ENCODE peak calls at places on chromosomes 4 and X, in four cellular contexts. One of them, this sample, is unnamed.

GRCh38 chr4:142128529-142128928 is 492.1 kb downstream of the IL15 start:
- DNase-seq in upper lobe of left lung: no peak
- DNase-seq in Peyer's patch: no peak
- DNase-seq in pancreas: no peak
- DNase-seq in this sample: no peak

GRCh38 chr4:76315267-76315918 is 8.9 kb downstream of the STBD1 start:
- DNase-seq in pancreas: no peak
- DNase-seq in upper lobe of left lung: no peak
- DNase-seq in Peyer's patch: no peak
- DNase-seq in this sample: no peak

GRCh38 chr4:152094851-152095700 is 334.3 kb upstream of the GATB start:
- DNase-seq in upper lobe of left lung: no peak
- DNase-seq in pancreas: no peak
- DNase-seq in Peyer's patch: no peak
- DNase-seq in this sample: no peak

GRCh38 chr4:831483-831805 is 5.5 kb upstream of the CPLX1 start:
- DNase-seq in upper lobe of left lung: no peak
- DNase-seq in pancreas: no peak
- DNase-seq in Peyer's patch: no peak
- DNase-seq in this sample: no peak

GRCh38 chrX:155263854-155264628 is at the start of gene RAB39B:
- DNase-seq in pancreas: peak
- DNase-seq in Peyer's patch: peak
- DNase-seq in upper lobe of left lung: peak
- DNase-seq in this sample: peak

GRCh38 chrX:21733705-21734104 is 24.2 kb downstream of the SMPX start:
- DNase-seq in pancreas: no peak
- DNase-seq in upper lobe of left lung: no peak
- DNase-seq in Peyer's patch: no peak
- DNase-seq in this sample: no peak

GRCh38 chr4:129614581-129614980 is 518.6 kb downstream of the C4orf33 start:
- DNase-seq in pancreas: no peak
- DNase-seq in upper lobe of left lung: no peak
- DNase-seq in Peyer's patch: no peak
- DNase-seq in this sample: no peak

GRCh38 chr4:88196523-88197185 is 38.2 kb upstream of the ABCG2 start:
- DNase-seq in upper lobe of left lung: no peak
- DNase-seq in Peyer's patch: no peak
- DNase-seq in pancreas: no peak
- DNase-seq in this sample: no peak

GRCh38 chrX:54483946-54484345 is 12.1 kb downstream of the FGD1 start:
- DNase-seq in Peyer's patch: no peak
- DNase-seq in pancreas: no peak
- DNase-seq in upper lobe of left lung: no peak
- DNase-seq in this sample: no peak

GRCh38 chr4:185836268-185837084 is 24.5 kb upstream of the SORBS2 start:
- DNase-seq in pancreas: no peak
- DNase-seq in upper lobe of left lung: no peak
- DNase-seq in Peyer's patch: no peak
- DNase-seq in this sample: no peak

GRCh38 chrX:104618106-104618895 is 52.3 kb downstream of the IL1RAPL2 start:
- DNase-seq in pancreas: no peak
- DNase-seq in Peyer's patch: no peak
- DNase-seq in upper lobe of left lung: no peak
- DNase-seq in this sample: no peak

GRCh38 chr4:150176559-150176958 is 98.3 kb downstream of the DCLK2 start:
- DNase-seq in pancreas: no peak
- DNase-seq in upper lobe of left lung: no peak
- DNase-seq in Peyer's patch: no peak
- DNase-seq in this sample: no peak

GRCh38 chr4:37542749-37543148 is 143.4 kb downstream of the RELL1 start:
- DNase-seq in Peyer's patch: no peak
- DNase-seq in pancreas: no peak
- DNase-seq in upper lobe of left lung: no peak
- DNase-seq in this sample: no peak

GRCh38 chrX:23908219-23909003 is 605 bp downstream of the CXorf58 start:
- DNase-seq in Peyer's patch: no peak
- DNase-seq in upper lobe of left lung: no peak
- DNase-seq in pancreas: no peak
- DNase-seq in this sample: no peak

GRCh38 chr4:175308236-175308635 is 390.1 kb downstream of the ADAM29 start:
- DNase-seq in Peyer's patch: no peak
- DNase-seq in upper lobe of left lung: no peak
- DNase-seq in pancreas: no peak
- DNase-seq in this sample: no peak

GRCh38 chr4:38665846-38666490 is 2.0 kb downstream of the KLF3 start:
- DNase-seq in Peyer's patch: no peak
- DNase-seq in pancreas: no peak
- DNase-seq in upper lobe of left lung: no peak
- DNase-seq in this sample: no peak

GRCh38 chrX:19085975-19086772 is 36.1 kb downstream of the ADGRG2 start:
- DNase-seq in Peyer's patch: no peak
- DNase-seq in pancreas: no peak
- DNase-seq in upper lobe of left lung: peak
- DNase-seq in this sample: no peak

GRCh38 chr4:6875431-6875831 is 34.2 kb upstream of the TBC1D14 start:
- DNase-seq in upper lobe of left lung: peak
- DNase-seq in pancreas: no peak
- DNase-seq in Peyer's patch: peak
- DNase-seq in this sample: no peak

GRCh38 chr4:10460313-10461047 is 3.3 kb upstream of the ZNF518B start:
- DNase-seq in Peyer's patch: no peak
- DNase-seq in upper lobe of left lung: no peak
- DNase-seq in pancreas: no peak
- DNase-seq in this sample: no peak

GRCh38 chr4:99394913-99395312 is 40.2 kb downstream of the ADH7 start:
- DNase-seq in Peyer's patch: no peak
- DNase-seq in pancreas: no peak
- DNase-seq in upper lobe of left lung: no peak
- DNase-seq in this sample: no peak

GRCh38 chr4:171378323-171378722 is 434.9 kb upstream of the GALNTL6 start:
- DNase-seq in upper lobe of left lung: no peak
- DNase-seq in pancreas: no peak
- DNase-seq in Peyer's patch: no peak
- DNase-seq in this sample: no peak

GRCh38 chr4:101232074-101232776 is 115.1 kb downstream of the PPP3CA start:
- DNase-seq in Peyer's patch: no peak
- DNase-seq in pancreas: no peak
- DNase-seq in upper lobe of left lung: peak
- DNase-seq in this sample: no peak

GRCh38 chr4:35963383-35963782 is 280.9 kb downstream of the ARAP2 start:
- DNase-seq in pancreas: no peak
- DNase-seq in Peyer's patch: no peak
- DNase-seq in upper lobe of left lung: no peak
- DNase-seq in this sample: no peak

GRCh38 chrX:39164212-39164611 is 363.0 kb downstream of the MID1IP1 start:
- DNase-seq in pancreas: no peak
- DNase-seq in upper lobe of left lung: no peak
- DNase-seq in Peyer's patch: no peak
- DNase-seq in this sample: no peak

GRCh38 chrX:112380541-112381278 is 298.1 kb upstream of the TRPC5 start:
- DNase-seq in upper lobe of left lung: no peak
- DNase-seq in Peyer's patch: no peak
- DNase-seq in pancreas: no peak
- DNase-seq in this sample: no peak

GRCh38 chr4:115781528-115782146 is 668.2 kb upstream of the NDST4 start:
- DNase-seq in upper lobe of left lung: no peak
- DNase-seq in pancreas: no peak
- DNase-seq in Peyer's patch: no peak
- DNase-seq in this sample: no peak

GRCh38 chrX:44344194-44344593 is 722 bp upstream of the EFHC2 start:
- DNase-seq in pancreas: peak
- DNase-seq in Peyer's patch: peak
- DNase-seq in upper lobe of left lung: peak
- DNase-seq in this sample: peak

GRCh38 chr4:7844247-7844991 is 95.2 kb downstream of the AFAP1 start:
- DNase-seq in Peyer's patch: peak
- DNase-seq in upper lobe of left lung: peak
- DNase-seq in pancreas: peak
- DNase-seq in this sample: peak

GRCh38 chr4:153521995-153522799 is 56.0 kb downstream of the TMEM131L start:
- DNase-seq in Peyer's patch: peak
- DNase-seq in pancreas: no peak
- DNase-seq in upper lobe of left lung: no peak
- DNase-seq in this sample: peak

GRCh38 chrX:106973433-106974149 is 26.4 kb downstream of the MORC4 start:
- DNase-seq in pancreas: no peak
- DNase-seq in Peyer's patch: no peak
- DNase-seq in upper lobe of left lung: no peak
- DNase-seq in this sample: no peak

GRCh38 chr4:3304831-3305609 is 12.2 kb downstream of the RGS12 start:
- DNase-seq in pancreas: no peak
- DNase-seq in Peyer's patch: no peak
- DNase-seq in upper lobe of left lung: peak
- DNase-seq in this sample: no peak

GRCh38 chrX:102659790-102660757 is 8.8 kb downstream of the GPRASP1 start:
- DNase-seq in pancreas: peak
- DNase-seq in Peyer's patch: peak
- DNase-seq in upper lobe of left lung: peak
- DNase-seq in this sample: peak

GRCh38 chr4:38242822-38243384 is 282.7 kb downstream of the PTTG2 start:
- DNase-seq in pancreas: no peak
- DNase-seq in Peyer's patch: no peak
- DNase-seq in upper lobe of left lung: no peak
- DNase-seq in this sample: peak

GRCh38 chrX:24026403-24026801 is 584 bp downstream of the KLHL15 start:
- DNase-seq in upper lobe of left lung: no peak
- DNase-seq in Peyer's patch: no peak
- DNase-seq in pancreas: no peak
- DNase-seq in this sample: no peak

GRCh38 chrX:93874554-93874953 is 200.5 kb downstream of the FAM133A start:
- DNase-seq in upper lobe of left lung: no peak
- DNase-seq in Peyer's patch: no peak
- DNase-seq in pancreas: no peak
- DNase-seq in this sample: no peak

GRCh38 chrX:94302446-94302845 is 628.4 kb downstream of the FAM133A start:
- DNase-seq in Peyer's patch: no peak
- DNase-seq in upper lobe of left lung: no peak
- DNase-seq in pancreas: no peak
- DNase-seq in this sample: no peak

GRCh38 chr4:157221895-157222763 is 1.6 kb downstream of the GRIA2 start:
- DNase-seq in Peyer's patch: no peak
- DNase-seq in pancreas: no peak
- DNase-seq in upper lobe of left lung: no peak
- DNase-seq in this sample: no peak

GRCh38 chr4:94226763-94227162 is 19.1 kb downstream of the SMARCAD1 start:
- DNase-seq in upper lobe of left lung: no peak
- DNase-seq in Peyer's patch: no peak
- DNase-seq in pancreas: no peak
- DNase-seq in this sample: no peak

DNA sequence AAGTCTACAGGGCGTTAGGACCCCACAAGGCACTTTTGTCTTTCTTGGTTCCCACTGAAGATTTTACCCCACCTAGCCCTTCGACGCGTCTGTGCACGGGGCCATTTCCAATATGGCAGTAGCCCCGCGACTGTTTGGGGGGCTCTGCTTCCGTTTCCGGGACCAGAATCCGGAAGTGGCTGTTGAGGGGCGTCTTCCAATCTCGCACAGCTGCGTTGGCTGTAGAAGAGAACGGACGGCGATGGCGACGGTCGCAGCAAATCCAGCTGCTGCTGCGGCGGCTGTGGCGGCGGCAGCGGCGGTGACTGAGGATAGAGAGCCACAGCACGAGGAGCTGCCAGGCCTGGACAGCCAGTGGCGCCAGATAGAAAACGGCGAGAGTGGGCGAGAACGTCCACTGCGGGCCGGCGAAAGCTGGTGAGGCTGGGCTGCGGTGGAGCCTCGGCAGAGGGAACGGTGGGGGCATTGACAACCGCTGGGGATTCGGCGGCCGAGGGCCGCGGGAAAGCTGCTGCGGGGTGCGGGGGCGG is at the start of gene USP11:
- DNase-seq in pancreas: peak
- DNase-seq in upper lobe of left lung: peak
- DNase-seq in Peyer's patch: peak
- DNase-seq in this sample: peak
- H3K27ac ChIP-seq in pancreas: peak
- H3K27ac ChIP-seq in upper lobe of left lung: peak
- H3K27ac ChIP-seq in Peyer's patch: peak
- H3K27ac ChIP-seq in this sample: peak

DNA sequence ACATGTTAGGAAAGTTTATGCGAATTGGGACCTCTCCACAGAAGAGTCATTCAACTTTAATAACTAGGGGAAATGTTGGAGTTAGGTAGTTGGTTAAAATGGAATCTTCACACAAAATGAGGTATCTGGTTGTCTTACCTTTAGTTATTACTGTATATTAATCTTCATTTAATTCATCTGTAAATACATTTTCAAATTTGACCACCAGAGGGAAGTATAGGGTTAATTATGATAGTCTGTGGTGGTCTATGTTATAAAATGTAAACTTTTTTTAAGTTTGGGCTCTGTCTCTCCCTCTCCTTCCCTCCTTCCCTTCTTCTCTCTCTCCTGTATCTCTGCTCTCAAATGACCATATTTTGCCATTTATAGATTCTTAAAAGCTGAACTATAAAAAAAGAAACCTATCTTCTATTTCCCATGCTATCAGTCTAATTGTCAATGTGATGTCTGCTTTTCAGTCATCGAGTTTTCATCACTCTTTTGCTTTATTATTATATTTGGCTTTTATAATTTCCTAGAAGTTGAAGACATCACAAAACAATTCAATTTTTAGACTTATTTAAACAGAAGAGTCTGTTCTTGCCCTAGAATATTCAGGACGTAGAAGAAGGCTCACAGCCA is 49.8 kb downstream of the TMEM144 start:
- DNase-seq in pancreas: no peak
- DNase-seq in Peyer's patch: no peak
- DNase-seq in upper lobe of left lung: no peak
- DNase-seq in this sample: no peak
- TF ChIP-seq CTCF in pancreas: no peak
- TF ChIP-seq CTCF in Peyer's patch: peak
- TF ChIP-seq CTCF in upper lobe of left lung: no peak
- TF ChIP-seq CTCF in this sample: no peak

GRCh38 chr4:107838138-107838618 is 13.4 kb downstream of the SGMS2 start:
- DNase-seq in pancreas: no peak
- DNase-seq in upper lobe of left lung: no peak
- DNase-seq in Peyer's patch: no peak
- DNase-seq in this sample: no peak

GRCh38 chr4:107837298-107837697 is 12.6 kb downstream of the SGMS2 start:
- DNase-seq in pancreas: no peak
- DNase-seq in Peyer's patch: no peak
- DNase-seq in upper lobe of left lung: peak
- DNase-seq in this sample: no peak

GRCh38 chr4:107835409-107835808 is 10.7 kb downstream of the SGMS2 start:
- DNase-seq in Peyer's patch: no peak
- DNase-seq in pancreas: no peak
- DNase-seq in upper lobe of left lung: no peak
- DNase-seq in this sample: no peak

GRCh38 chr4:107839166-107839565 is 14.4 kb downstream of the SGMS2 start:
- DNase-seq in upper lobe of left lung: no peak
- DNase-seq in pancreas: no peak
- DNase-seq in Peyer's patch: no peak
- DNase-seq in this sample: no peak

GRCh38 chr4:107838763-107839162 is 14.0 kb downstream of the SGMS2 start:
- DNase-seq in pancreas: no peak
- DNase-seq in upper lobe of left lung: no peak
- DNase-seq in Peyer's patch: no peak
- DNase-seq in this sample: no peak
- H3K27ac ChIP-seq in pancreas: no peak
- H3K27ac ChIP-seq in upper lobe of left lung: peak
- H3K27ac ChIP-seq in Peyer's patch: peak
- H3K27ac ChIP-seq in this sample: no peak

GRCh38 chrX:66672106-66672505 is 33.2 kb upstream of the EDA2R start:
- DNase-seq in Peyer's patch: no peak
- DNase-seq in pancreas: no peak
- DNase-seq in upper lobe of left lung: no peak
- DNase-seq in this sample: no peak
- TF ChIP-seq CTCF in Peyer's patch: no peak
- TF ChIP-seq CTCF in pancreas: no peak
- TF ChIP-seq CTCF in upper lobe of left lung: no peak
- TF ChIP-seq CTCF in this sample: no peak